ENCODE peak calls at places on chromosome 11, in four cellular contexts. W, U, A and N are unnamed samples.

GRCh38 chr11:721347-721912 is 15.4 kb downstream of the EPS8L2 start:
- DNase-seq in U (no peak), W (no peak), A (no peak), N (no peak)

GRCh38 chr11:107825875-107826274 is 32.7 kb downstream of the SLC35F2 start:
- DNase-seq in U (no peak), W (no peak), A (no peak), N (no peak)

GRCh38 chr11:75262961-75263852 is 22.6 kb downstream of the TPBGL start:
- DNase-seq in A (no peak), W (no peak), U (peak), N (no peak)

GRCh38 chr11:6667733-6668374 is 12.2 kb upstream of the DCHS1 start:
- DNase-seq in U (no peak), W (no peak), A (no peak), N (no peak)

GRCh38 chr11:67256477-67256876 is 9.8 kb upstream of the GRK2 start:
- DNase-seq in W (no peak), A (no peak), U (no peak), N (no peak)

GRCh38 chr11:34181254-34181653 is 75.8 kb downstream of the NAT10 start:
- DNase-seq in W (no peak), U (no peak), A (no peak), N (no peak)

GRCh38 chr11:100830978-100831732 is 144.1 kb downstream of the ARHGAP42 start:
- DNase-seq in A (no peak), U (no peak), W (no peak), N (no peak)

GRCh38 chr11:75249704-75250103 is 9.1 kb downstream of the TPBGL start:
- DNase-seq in A (no peak), U (no peak), W (no peak), N (no peak)

GRCh38 chr11:90288207-90288821 is 65.5 kb upstream of the CHORDC1 start:
- DNase-seq in W (no peak), U (no peak), A (no peak), N (no peak)

DNA sequence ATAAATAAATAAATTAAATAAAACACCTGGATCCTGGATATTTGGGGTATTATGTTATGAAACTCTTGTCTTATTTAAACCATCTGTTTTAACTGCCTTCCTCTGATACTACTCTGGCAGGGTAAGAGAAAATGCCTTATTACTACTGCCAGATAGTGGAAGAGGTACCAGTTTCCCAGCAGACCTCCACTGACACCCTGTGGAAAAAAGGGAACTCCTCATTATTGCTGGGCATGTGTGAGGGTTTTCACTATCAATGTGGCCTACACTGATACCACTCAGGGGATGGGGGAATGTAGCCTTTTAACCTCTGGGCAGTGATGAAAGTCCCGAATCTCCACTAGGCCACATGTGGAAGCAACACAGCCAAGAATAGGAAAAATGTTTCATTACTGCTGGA is 121.0 kb downstream of the LUZP2 start:
- DNase-seq in W (no peak), A (no peak), U (no peak), N (no peak)
- H3K27ac ChIP-seq in W (no peak), A (no peak), U (no peak), N (no peak)

GRCh38 chr11:36409152-36409713 is 100.8 kb downstream of the TRAF6 start:
- DNase-seq in U (no peak), W (no peak), A (no peak), N (no peak)
- H3K27ac ChIP-seq in U (peak), W (no peak), A (no peak), N (no peak)

GRCh38 chr11:46977038-46977818 is 40.7 kb downstream of the CSTPP1 start:
- DNase-seq in W (no peak), U (no peak), A (peak), N (no peak)
- H3K27ac ChIP-seq in W (no peak), U (no peak), A (no peak), N (no peak)

GRCh38 chr11:130513132-130513531 is 64.7 kb downstream of the ADAMTS15 start:
- DNase-seq in W (peak), U (peak), A (peak), N (no peak)

GRCh38 chr11:130514851-130515250 is 66.4 kb downstream of the ADAMTS15 start:
- DNase-seq in U (no peak), W (no peak), A (no peak), N (no peak)

GRCh38 chr11:130512662-130513061 is 64.2 kb downstream of the ADAMTS15 start:
- DNase-seq in U (no peak), A (no peak), W (no peak), N (no peak)

GRCh38 chr11:130516175-130516867 is 67.9 kb downstream of the ADAMTS15 start:
- DNase-seq in W (no peak), U (no peak), A (no peak), N (no peak)

GRCh38 chr11:130514316-130514715 is 65.9 kb downstream of the ADAMTS15 start:
- DNase-seq in A (no peak), U (no peak), W (no peak), N (no peak)
- H3K27ac ChIP-seq in A (no peak), U (no peak), W (no peak), N (no peak)